ENCODE peak calls at places on chromosomes 13 and 19, in seven cellular contexts. F is CD4-positive, alpha-beta T cell; U is cardiac muscle cell; K is stomach; Y is uterus; D is esophagus squamous epithelium; R is substantia nigra. Z is an unnamed sample.

GRCh38 chr19:2061936-2062729 is 11.1 kb upstream of the MKNK2 start:
- DNase-seq in F (no peak), U (no peak), K (no peak), Y (no peak), D (no peak), R (no peak), Z (no peak)

GRCh38 chr13:113533441-113533840 is 42.9 kb upstream of the DCUN1D2 start:
- DNase-seq in F (no peak), U (peak; percentile 70), K (no peak), Y (no peak), D (no peak), R (no peak), Z (no peak)

GRCh38 chr19:27529158-27529557 is 1683.8 kb downstream of the UQCRFS1 start:
- DNase-seq in F (no peak), U (no peak), K (no peak), Y (no peak), D (no peak), R (no peak), Z (no peak)

GRCh38 chr13:97194473-97194872 is 27.7 kb upstream of the MBNL2 start:
- DNase-seq in F (no peak), U (no peak), K (no peak), Y (no peak), D (no peak), R (no peak), Z (no peak)

GRCh38 chr19:28868836-28869235 is 344.1 kb downstream of the UQCRFS1 start:
- DNase-seq in F (no peak), U (no peak), K (no peak), Y (no peak), D (no peak), R (no peak), Z (no peak)

GRCh38 chr13:23558675-23559536 is 11.3 kb upstream of the TNFRSF19 start:
- DNase-seq in F (no peak), U (peak; percentile 40), K (peak; percentile 38), Y (peak; percentile 62), D (no peak), R (no peak), Z (no peak)

GRCh38 chr19:10566658-10567410 is 1.0 kb upstream of the KRI1 start:
- DNase-seq in F (peak; percentile 37), U (no peak), K (no peak), Y (no peak), D (no peak), R (no peak), Z (no peak)

GRCh38 chr19:22976248-22976647 is 26.7 kb downstream of the ZNF728 start:
- DNase-seq in F (no peak), U (no peak), K (no peak), Y (no peak), D (no peak), R (no peak), Z (no peak)

GRCh38 chr19:49983645-49984229 is 22.8 kb upstream of the SIGLEC11 start:
- DNase-seq in F (peak; percentile 71), U (peak; percentile 73), K (peak; percentile 67), Y (peak; percentile 50), D (no peak), R (peak; percentile 3), Z (peak; percentile 72)

GRCh38 chr13:32079586-32079985 is 48.0 kb downstream of the FRY start:
- DNase-seq in F (no peak), U (no peak), K (no peak), Y (no peak), D (no peak), R (no peak), Z (no peak)

GRCh38 chr13:92461402-92461801 is 765.2 kb upstream of the GPC6 start:
- DNase-seq in F (no peak), U (no peak), K (no peak), Y (no peak), D (no peak), R (no peak), Z (no peak)

GRCh38 chr19:42282036-42282762 is 13.1 kb downstream of the CIC start:
- DNase-seq in F (no peak), U (no peak), K (no peak), Y (peak; percentile 51), D (no peak), R (no peak), Z (no peak)

GRCh38 chr19:42283248-42284065 is 14.4 kb downstream of the CIC start:
- DNase-seq in F (peak; percentile 97), U (peak; percentile 97), K (peak; percentile 98), Y (peak; percentile 96), D (peak; percentile 87), R (peak; percentile 81), Z (peak; percentile 96)

GRCh38 chr19:42284066-42284501 is 15.0 kb downstream of the CIC start:
- DNase-seq in F (peak; percentile 84), U (peak; percentile 85), K (peak; percentile 87), Y (peak; percentile 87), D (no peak), R (peak; percentile 81), Z (peak; percentile 73)

GRCh38 chr19:42281175-42282035 is 12.4 kb downstream of the CIC start:
- DNase-seq in F (no peak), U (peak; percentile 30), K (no peak), Y (peak; percentile 75), D (no peak), R (peak; percentile 30), Z (peak; percentile 36)

GRCh38 chr19:42282810-42283247 is 13.8 kb downstream of the CIC start:
- DNase-seq in F (no peak), U (no peak), K (no peak), Y (no peak), D (no peak), R (no peak), Z (no peak)
- H3K27ac ChIP-seq in F (peak overlapping the region; percentile 86), U (peak overlapping the region; percentile 81), K (peak overlapping the region; percentile 95), Y (peak overlapping the region; percentile 97), D (peak overlapping the region; percentile 84), R (peak overlapping the region; percentile 98), Z (peak overlapping the region; percentile 71)

DNA sequence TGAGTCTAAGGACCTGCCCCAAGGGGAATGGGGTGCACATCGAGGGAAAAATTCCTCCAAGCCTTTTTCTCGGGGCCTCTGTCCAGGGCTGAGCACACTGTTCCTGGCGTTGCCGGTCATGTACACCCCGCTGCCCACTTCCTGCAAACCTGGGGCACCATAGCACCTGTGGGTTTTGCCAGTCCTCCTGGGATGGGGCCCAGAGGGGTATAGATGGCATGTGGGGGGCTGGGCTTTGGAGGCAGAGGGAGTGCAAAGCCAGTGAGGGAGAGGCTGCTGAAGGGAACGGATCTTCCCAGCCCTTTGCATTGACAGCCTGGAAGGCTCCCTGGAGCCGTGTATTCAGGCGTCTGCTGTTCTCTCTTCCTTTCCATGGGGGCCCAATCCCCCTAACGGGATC is 187.3 kb downstream of the ZNF536 start:
- DNase-seq in F (no peak), U (no peak), K (no peak), Y (no peak), D (no peak), R (no peak), Z (no peak)
- H3K27ac ChIP-seq in F (no peak overlapping the region), U (no peak overlapping the region), K (no peak overlapping the region), Y (no peak overlapping the region), D (no peak overlapping the region), R (peak overlapping the region; percentile 58), Z (no peak overlapping the region)

GRCh38 chr19:5951338-5951861 is 26.5 kb downstream of the RANBP3 start:
- DNase-seq in F (no peak), U (no peak), K (peak; percentile 59), Y (no peak), D (no peak), R (no peak), Z (no peak)
- H3K27ac ChIP-seq in F (no peak overlapping the region), U (peak overlapping the region; percentile 56), K (peak overlapping the region; percentile 79), Y (no peak overlapping the region), D (no peak overlapping the region), R (peak overlapping the region; percentile 42), Z (no peak overlapping the region)

DNA sequence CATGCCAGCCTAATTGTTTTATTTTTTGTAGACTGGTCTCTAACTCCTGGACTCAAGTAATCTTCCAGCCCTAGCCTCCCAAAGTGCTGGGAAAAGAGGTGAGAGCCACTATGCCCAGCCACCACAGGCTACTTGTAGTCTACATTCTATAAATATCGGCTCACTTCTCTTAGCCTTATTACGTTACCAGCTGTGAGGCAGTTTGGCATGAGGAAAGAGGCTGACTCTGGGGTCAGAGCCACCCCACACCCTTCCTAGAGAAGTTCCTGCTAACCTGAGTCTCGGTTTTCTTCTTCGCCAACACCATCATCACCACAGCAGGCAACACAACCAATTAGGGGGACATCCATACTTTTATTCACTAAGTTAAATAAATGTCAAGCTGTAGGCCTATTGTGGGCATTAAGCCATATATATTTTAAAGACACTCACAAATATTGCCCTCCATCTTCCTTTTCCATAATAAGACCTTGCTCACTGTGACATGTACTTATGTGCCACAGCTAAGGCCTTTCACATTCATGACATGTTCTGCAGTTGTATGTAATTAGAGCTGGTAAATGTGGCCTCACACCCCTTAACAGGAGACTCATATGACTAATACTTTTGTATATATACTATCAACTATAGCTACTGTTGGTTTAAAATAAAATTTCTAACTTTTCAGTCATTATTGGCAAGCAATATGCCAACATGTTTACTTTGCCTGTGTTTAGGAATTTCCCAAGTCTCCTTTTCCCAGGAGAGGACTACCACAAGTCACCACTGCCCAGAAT is 5.7 kb downstream of the SLC25A30 start:
- DNase-seq in F (no peak), U (no peak), K (no peak), Y (no peak), D (no peak), R (no peak), Z (no peak)
- H3K27ac ChIP-seq in F (no peak overlapping the region), U (peak overlapping the region; percentile 9), K (peak overlapping the region; percentile 90), Y (no peak overlapping the region), D (no peak overlapping the region), R (no peak overlapping the region), Z (no peak overlapping the region)

GRCh38 chr19:46412034-46412982 is 1.1 kb downstream of the CCDC8 start:
- DNase-seq in F (no peak), U (peak; percentile 54), K (no peak), Y (no peak), D (no peak), R (no peak), Z (no peak)
- H3K27ac ChIP-seq in F (no peak overlapping the region), U (peak overlapping the region; percentile 96), K (peak overlapping the region; percentile 48), Y (peak overlapping the region; percentile 72), D (no peak overlapping the region), R (no peak overlapping the region), Z (no peak overlapping the region)

DNA sequence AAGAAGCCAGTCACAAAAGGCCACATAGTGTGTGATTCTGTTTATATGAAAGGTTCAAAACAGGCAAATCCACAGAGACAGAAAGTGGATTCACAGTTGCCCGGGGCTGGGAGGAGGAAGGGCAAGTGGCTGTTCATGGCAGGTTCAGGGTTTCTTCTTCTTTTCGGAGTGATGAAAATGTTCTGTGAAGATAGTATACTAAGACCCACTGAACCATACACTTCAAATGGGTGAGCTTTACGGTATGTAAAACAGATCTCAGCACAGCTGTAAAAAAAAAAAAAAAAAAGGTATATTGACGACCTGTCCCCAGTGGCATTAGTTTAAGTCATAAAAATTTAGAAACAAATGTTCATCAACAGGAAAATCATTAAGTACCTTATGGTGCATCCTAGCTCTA is 32.2 kb downstream of the RFX2 start:
- DNase-seq in F (no peak), U (no peak), K (no peak), Y (no peak), D (no peak), R (no peak), Z (no peak)
- H3K27ac ChIP-seq in F (no peak overlapping the region), U (no peak overlapping the region), K (no peak overlapping the region), Y (peak overlapping the region; percentile 86), D (no peak overlapping the region), R (no peak overlapping the region), Z (no peak overlapping the region)

Z was measured in WERI-Rb-1.